ENCODE peak calls at places on chromosomes 11 and 22, in seven cellular contexts. One of them, this sample, is unnamed.

GRCh38 chr11:85914425-85914824 is 59.2 kb downstream of the CCDC83 start:
- DNase-seq in activated naive CD4-positive, alpha-beta T cell treated with anti-CD3 and anti-CD28 coated beads for 36 hours: no peak
- DNase-seq in hypothalamus: no peak
- DNase-seq in left lobe of liver: no peak
- DNase-seq in activated CD8-positive, alpha-beta memory T cell treated with anti-CD3 and anti-CD28 coated beads for 24 hours: no peak
- DNase-seq in effector CD4-positive, alpha-beta T cell: no peak
- DNase-seq in RPMI7951: no peak
- DNase-seq in this sample: no peak

GRCh38 chr11:695332-695605 is 247 bp upstream of the DEAF1 start:
- DNase-seq in activated naive CD4-positive, alpha-beta T cell treated with anti-CD3 and anti-CD28 coated beads for 36 hours: no peak
- DNase-seq in hypothalamus: no peak
- DNase-seq in left lobe of liver: no peak
- DNase-seq in activated CD8-positive, alpha-beta memory T cell treated with anti-CD3 and anti-CD28 coated beads for 24 hours: peak
- DNase-seq in effector CD4-positive, alpha-beta T cell: no peak
- DNase-seq in RPMI7951: no peak
- DNase-seq in this sample: no peak

GRCh38 chr11:118343981-118344521 is at the start of gene CD3G:
- DNase-seq in activated naive CD4-positive, alpha-beta T cell treated with anti-CD3 and anti-CD28 coated beads for 36 hours: peak
- DNase-seq in hypothalamus: no peak
- DNase-seq in left lobe of liver: no peak
- DNase-seq in activated CD8-positive, alpha-beta memory T cell treated with anti-CD3 and anti-CD28 coated beads for 24 hours: peak
- DNase-seq in effector CD4-positive, alpha-beta T cell: peak
- DNase-seq in RPMI7951: no peak
- DNase-seq in this sample: no peak

GRCh38 chr22:40247976-40248375 is 70.3 kb downstream of the TNRC6B start:
- DNase-seq in activated naive CD4-positive, alpha-beta T cell treated with anti-CD3 and anti-CD28 coated beads for 36 hours: peak
- DNase-seq in hypothalamus: no peak
- DNase-seq in left lobe of liver: no peak
- DNase-seq in activated CD8-positive, alpha-beta memory T cell treated with anti-CD3 and anti-CD28 coated beads for 24 hours: no peak
- DNase-seq in effector CD4-positive, alpha-beta T cell: peak
- DNase-seq in RPMI7951: no peak
- DNase-seq in this sample: no peak

GRCh38 chr11:67610302-67610868 is 3.6 kb downstream of the NDUFV1 start:
- DNase-seq in activated naive CD4-positive, alpha-beta T cell treated with anti-CD3 and anti-CD28 coated beads for 36 hours: no peak
- DNase-seq in hypothalamus: no peak
- DNase-seq in left lobe of liver: no peak
- DNase-seq in activated CD8-positive, alpha-beta memory T cell treated with anti-CD3 and anti-CD28 coated beads for 24 hours: no peak
- DNase-seq in effector CD4-positive, alpha-beta T cell: no peak
- DNase-seq in RPMI7951: no peak
- DNase-seq in this sample: no peak

GRCh38 chr11:35380603-35381002 is 38.8 kb downstream of the SLC1A2 start:
- DNase-seq in activated naive CD4-positive, alpha-beta T cell treated with anti-CD3 and anti-CD28 coated beads for 36 hours: no peak
- DNase-seq in hypothalamus: no peak
- DNase-seq in left lobe of liver: no peak
- DNase-seq in activated CD8-positive, alpha-beta memory T cell treated with anti-CD3 and anti-CD28 coated beads for 24 hours: no peak
- DNase-seq in effector CD4-positive, alpha-beta T cell: no peak
- DNase-seq in RPMI7951: no peak
- DNase-seq in this sample: no peak

GRCh38 chr11:102243399-102243884 is 73.8 kb upstream of the BIRC3 start:
- DNase-seq in activated naive CD4-positive, alpha-beta T cell treated with anti-CD3 and anti-CD28 coated beads for 36 hours: no peak
- DNase-seq in hypothalamus: no peak
- DNase-seq in left lobe of liver: no peak
- DNase-seq in activated CD8-positive, alpha-beta memory T cell treated with anti-CD3 and anti-CD28 coated beads for 24 hours: no peak
- DNase-seq in effector CD4-positive, alpha-beta T cell: no peak
- DNase-seq in RPMI7951: no peak
- DNase-seq in this sample: no peak

GRCh38 chr11:73380321-73380720 is 4.1 kb downstream of the RELT start:
- DNase-seq in activated naive CD4-positive, alpha-beta T cell treated with anti-CD3 and anti-CD28 coated beads for 36 hours: no peak
- DNase-seq in hypothalamus: no peak
- DNase-seq in left lobe of liver: no peak
- DNase-seq in activated CD8-positive, alpha-beta memory T cell treated with anti-CD3 and anti-CD28 coated beads for 24 hours: no peak
- DNase-seq in effector CD4-positive, alpha-beta T cell: no peak
- DNase-seq in RPMI7951: no peak
- DNase-seq in this sample: no peak